ENCODE peak calls at places on chromosomes 13 and 19, in six cellular contexts. M is CD8-positive, alpha-beta T cell; R is left cardiac atrium; I is HT-29; O is prostate gland; B is activated CD4-positive, alpha-beta T cell treated with anti-CD3 and anti-CD28 coated beads, Interleukin-2, amount 50 U/mL, for 24 hours. V is an unnamed sample.

GRCh38 chr19:48390188-48391099 is 907 bp downstream of the KDELR1 start:
- DNase-seq in M (peak), R (peak), I (peak), O (peak), B (peak), V (no peak)

GRCh38 chr13:36345438-36346221 is 564 bp downstream of the SPART start:
- DNase-seq in M (no peak), R (peak), I (no peak), O (peak), B (peak), V (no peak)

GRCh38 chr13:75770164-75771145 is 134.3 kb downstream of the LMO7 start:
- DNase-seq in M (no peak), R (no peak), I (peak), O (no peak), B (no peak), V (no peak)

GRCh38 chr19:8113017-8113416 is 36.4 kb downstream of the FBN3 start:
- DNase-seq in M (no peak), R (no peak), I (no peak), O (no peak), B (no peak), V (no peak)

GRCh38 chr19:38841787-38842438 is 7.9 kb downstream of the HNRNPL start:
- DNase-seq in M (no peak), R (no peak), I (no peak), O (no peak), B (no peak), V (no peak)

GRCh38 chr13:33927315-33927714 is 109.4 kb downstream of the RFC3 start:
- DNase-seq in M (no peak), R (no peak), I (no peak), O (no peak), B (no peak), V (no peak)

GRCh38 chr13:68574053-68574452 is 1343.9 kb upstream of the PCDH9 start:
- DNase-seq in M (no peak), R (no peak), I (no peak), O (no peak), B (no peak), V (no peak)

GRCh38 chr13:69595181-69595580 is 512.4 kb upstream of the ATXN8OS start:
- DNase-seq in M (no peak), R (no peak), I (no peak), O (no peak), B (no peak), V (no peak)

GRCh38 chr13:94784066-94784465 is 71.7 kb upstream of the SOX21 start:
- DNase-seq in M (no peak), R (no peak), I (no peak), O (no peak), B (no peak), V (no peak)

GRCh38 chr19:2477141-2477710 is 1.3 kb downstream of the GADD45B start:
- DNase-seq in M (no peak), R (peak), I (peak), O (peak), B (no peak), V (no peak)

GRCh38 chr19:14661372-14661924 is 13.2 kb downstream of the ADGRE3 start:
- DNase-seq in M (no peak), R (no peak), I (no peak), O (no peak), B (no peak), V (no peak)

GRCh38 chr13:73275163-73275562 is 216.4 kb downstream of the KLF5 start:
- DNase-seq in M (no peak), R (no peak), I (no peak), O (no peak), B (no peak), V (no peak)

GRCh38 chr19:57830071-57830602 is at the start of gene ZNF587B:
- DNase-seq in M (peak), R (peak), I (peak), O (peak), B (no peak), V (peak)

GRCh38 chr19:41792513-41793413 is 3.6 kb upstream of the CEACAM3 start:
- DNase-seq in M (no peak), R (peak), I (peak), O (peak), B (peak), V (peak)

GRCh38 chr13:108342369-108343289 is 73.1 kb downstream of the TNFSF13B start:
- DNase-seq in M (no peak), R (no peak), I (peak), O (no peak), B (no peak), V (no peak)

GRCh38 chr13:108409735-108410134 is 140.2 kb downstream of the TNFSF13B start:
- DNase-seq in M (no peak), R (no peak), I (no peak), O (no peak), B (no peak), V (no peak)

GRCh38 chr19:50330365-50331078 is 1.3 kb upstream of the KCNC3 start:
- DNase-seq in M (peak), R (peak), I (peak), O (peak), B (peak), V (peak)

GRCh38 chr13:75705395-75705794 is 69.3 kb downstream of the LMO7 start:
- DNase-seq in M (no peak), R (no peak), I (peak), O (no peak), B (no peak), V (no peak)

GRCh38 chr19:54201980-54202379 is 1.3 kb downstream of the RPS9 start:
- DNase-seq in M (no peak), R (no peak), I (peak), O (no peak), B (no peak), V (no peak)

V was measured in H1.